ENCODE peak calls at places on chromosome 2, in five cellular contexts. U, C, M, A and J are unnamed samples.

GRCh38 chr2:100321881-100322820 is at the start of gene LONRF2:
- DNase-seq in U (no peak), C (peak; percentile 38), M (peak; percentile 25), A (peak; percentile 43), J (peak; percentile 76)

GRCh38 chr2:47303341-47304148 is 99.4 kb upstream of the MSH2 start:
- DNase-seq in U (no peak), C (no peak), M (no peak), A (no peak), J (no peak)

GRCh38 chr2:140033638-140034037 is 1253.4 kb upstream of the NXPH2 start:
- DNase-seq in U (no peak), C (no peak), M (no peak), A (no peak), J (no peak)

GRCh38 chr2:73895473-73895872 is 2.7 kb downstream of the ACTG2 start:
- DNase-seq in U (no peak), C (no peak), M (no peak), A (no peak), J (no peak)

GRCh38 chr2:239261796-239262475 is 138.9 kb downstream of the HDAC4 start:
- DNase-seq in U (no peak), C (no peak), M (no peak), A (no peak), J (no peak)

GRCh38 chr2:83081835-83082522 is 1377.1 kb downstream of the SUCLG1 start:
- DNase-seq in U (no peak), C (no peak), M (peak; percentile 63), A (no peak), J (peak; percentile 94)

GRCh38 chr2:20267529-20267928 is 42.6 kb upstream of the SDC1 start:
- DNase-seq in U (no peak), C (no peak), M (no peak), A (no peak), J (no peak)

GRCh38 chr2:109722026-109722425 is 72.1 kb upstream of the RGPD5 start:
- DNase-seq in U (no peak), C (no peak), M (no peak), A (no peak), J (peak; percentile 72)

GRCh38 chr2:74278694-74279093 is 64.5 kb downstream of the SLC4A5 start:
- DNase-seq in U (no peak), C (no peak), M (no peak), A (no peak), J (no peak)

GRCh38 chr2:136527560-136527959 is 237.8 kb upstream of the THSD7B start:
- DNase-seq in U (no peak), C (no peak), M (no peak), A (peak; percentile 50), J (no peak)

GRCh38 chr2:69095246-69095645 is 82.3 kb downstream of the ANTXR1 start:
- DNase-seq in U (no peak), C (no peak), M (peak; percentile 11), A (no peak), J (no peak)

GRCh38 chr2:38496927-38497669 is 105.6 kb downstream of the HNRNPLL start:
- DNase-seq in U (peak; percentile 26), C (no peak), M (no peak), A (no peak), J (no peak)

GRCh38 chr2:39875182-39875913 is 96.3 kb upstream of the THUMPD2 start:
- DNase-seq in U (no peak), C (no peak), M (no peak), A (no peak), J (no peak)

GRCh38 chr2:240810621-240811020 is 9.4 kb downstream of the KIF1A start:
- DNase-seq in U (no peak), C (no peak), M (no peak), A (no peak), J (no peak)

GRCh38 chr2:161709428-161709827 is 85.2 kb downstream of the SLC4A10 start:
- DNase-seq in U (no peak), C (no peak), M (no peak), A (no peak), J (no peak)

GRCh38 chr2:23433282-23433681 is 48.3 kb downstream of the KLHL29 start:
- DNase-seq in U (no peak), C (no peak), M (no peak), A (no peak), J (no peak)

GRCh38 chr2:142877265-142877756 is at the start of gene KYNU:
- DNase-seq in U (no peak), C (no peak), M (no peak), A (no peak), J (no peak)

GRCh38 chr2:218263817-218264611 is 3.2 kb downstream of the GPBAR1 start:
- DNase-seq in U (peak; percentile 9), C (no peak), M (no peak), A (no peak), J (no peak)

GRCh38 chr2:101736861-101737291 is 39.4 kb downstream of the MAP4K4 start:
- DNase-seq in U (no peak), C (peak; percentile 71), M (peak; percentile 34), A (no peak), J (no peak)

GRCh38 chr2:85111819-85112281 is 21.3 kb upstream of the TCF7L1 start:
- DNase-seq in U (no peak), C (no peak), M (no peak), A (no peak), J (no peak)

GRCh38 chr2:99072556-99072955 is 69.0 kb upstream of the C2orf15 start:
- DNase-seq in U (no peak), C (no peak), M (no peak), A (no peak), J (peak; percentile 31)

GRCh38 chr2:202883987-202884675 is 12.6 kb upstream of the ICA1L start:
- DNase-seq in U (no peak), C (no peak), M (no peak), A (no peak), J (no peak)